ENCODE peak calls at places on chromosomes 1 and 21, in seven cellular contexts. A is HCT116, Y is body of pancreas, T is H1, E is A549, I is esophagus muscularis mucosa, K is spleen. S is an unnamed sample.

GRCh38 chr1:234853906-234854647 is 244.1 kb upstream of the IRF2BP2 start:
- DNase-seq in Y (peak), E (no peak), T (no peak), A (no peak), I (no peak), K (no peak), S (no peak)

GRCh38 chr1:115077286-115077983 is 11.9 kb downstream of the TSPAN2 start:
- DNase-seq in E (no peak), Y (no peak), T (no peak), A (no peak), K (no peak), I (no peak), S (no peak)

GRCh38 chr1:243407284-243408018 is 151.6 kb downstream of the SDCCAG8 start:
- DNase-seq in I (no peak), E (no peak), Y (no peak), A (no peak), T (no peak), K (no peak), S (no peak)

GRCh38 chr1:159892944-159893343 is 7.0 kb downstream of the CFAP45 start:
- DNase-seq in K (no peak), T (no peak), I (no peak), Y (no peak), E (peak), A (no peak), S (no peak)

GRCh38 chr21:38236232-38236631 is 20.6 kb upstream of the KCNJ15 start:
- DNase-seq in Y (no peak), A (no peak), T (no peak), E (no peak), K (no peak), I (no peak), S (no peak)

GRCh38 chr21:22125581-22125980 is 1127.4 kb downstream of the NCAM2 start:
- DNase-seq in K (no peak), T (no peak), Y (no peak), A (no peak), I (no peak), E (no peak), S (no peak)

GRCh38 chr21:44755227-44755626 is 43.9 kb upstream of the TSPEAR start:
- DNase-seq in I (no peak), Y (no peak), T (no peak), E (no peak), K (no peak), A (no peak), S (no peak)

GRCh38 chr21:41369105-41369914 is 7.5 kb downstream of the MX2 start:
- DNase-seq in K (peak), A (no peak), T (no peak), Y (peak), I (no peak), E (no peak), S (no peak)

GRCh38 chr1:235329139-235329808 is 904 bp downstream of the GGPS1 start:
- DNase-seq in T (no peak), E (peak), A (no peak), Y (peak), I (no peak), K (peak), S (no peak)

GRCh38 chr1:24948072-24948827 is 18.2 kb upstream of the RUNX3 start:
- DNase-seq in A (no peak), I (no peak), K (no peak), E (no peak), T (no peak), Y (no peak), S (no peak)
- TF ChIP-seq POLR2A in A (no peak), I (no peak), K (no peak), E (no peak), T (no peak), Y (no peak), S (no peak)

DNA sequence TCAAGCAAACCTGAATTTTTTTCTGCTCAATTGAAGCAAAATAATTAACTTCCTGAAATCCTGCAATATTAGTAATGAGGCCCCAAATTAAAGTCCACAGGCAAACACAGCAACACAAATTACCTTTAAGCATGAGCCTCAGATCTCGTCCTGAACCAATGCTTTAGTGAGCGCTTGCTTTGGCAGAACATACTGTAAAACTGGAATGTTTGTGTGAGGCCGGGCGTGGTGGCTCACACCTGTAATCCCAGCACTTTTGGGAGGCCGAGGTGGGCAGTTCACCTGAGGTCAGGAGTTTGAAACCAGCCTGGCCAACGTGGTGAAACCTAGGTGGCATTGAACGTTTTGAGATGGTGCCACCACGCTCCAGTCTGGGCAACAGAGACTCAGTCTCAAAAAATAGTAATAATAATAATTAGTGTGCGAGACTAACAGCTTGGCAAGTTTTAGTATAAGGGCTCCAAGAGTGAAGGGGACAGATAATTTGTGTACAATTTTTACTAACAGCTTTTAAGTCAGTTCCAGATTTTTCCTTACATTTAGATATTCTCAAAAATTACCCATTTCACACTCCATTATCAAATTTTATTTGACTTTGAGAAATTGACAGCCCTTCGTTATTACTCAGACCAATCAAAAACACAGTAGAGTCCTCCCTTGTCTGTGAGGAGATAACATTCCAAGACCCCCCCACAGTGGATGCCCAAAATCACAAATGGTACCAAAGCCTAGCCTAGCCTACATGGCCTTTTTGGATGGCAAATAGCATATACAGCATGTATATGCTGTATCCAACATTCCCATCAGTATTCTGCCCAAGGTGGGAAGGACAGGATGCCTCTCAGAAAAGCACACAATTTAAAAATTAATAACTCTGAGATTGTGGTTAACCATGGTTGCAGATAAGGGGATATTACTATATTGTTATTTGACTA is 17.6 kb downstream of the SFPQ start:
- DNase-seq in E (no peak), Y (no peak), I (no peak), A (no peak), T (no peak), K (no peak), S (no peak)
- TF ChIP-seq POLR2A in E (no peak), Y (no peak), I (no peak), A (no peak), T (peak), K (no peak), S (no peak)

DNA sequence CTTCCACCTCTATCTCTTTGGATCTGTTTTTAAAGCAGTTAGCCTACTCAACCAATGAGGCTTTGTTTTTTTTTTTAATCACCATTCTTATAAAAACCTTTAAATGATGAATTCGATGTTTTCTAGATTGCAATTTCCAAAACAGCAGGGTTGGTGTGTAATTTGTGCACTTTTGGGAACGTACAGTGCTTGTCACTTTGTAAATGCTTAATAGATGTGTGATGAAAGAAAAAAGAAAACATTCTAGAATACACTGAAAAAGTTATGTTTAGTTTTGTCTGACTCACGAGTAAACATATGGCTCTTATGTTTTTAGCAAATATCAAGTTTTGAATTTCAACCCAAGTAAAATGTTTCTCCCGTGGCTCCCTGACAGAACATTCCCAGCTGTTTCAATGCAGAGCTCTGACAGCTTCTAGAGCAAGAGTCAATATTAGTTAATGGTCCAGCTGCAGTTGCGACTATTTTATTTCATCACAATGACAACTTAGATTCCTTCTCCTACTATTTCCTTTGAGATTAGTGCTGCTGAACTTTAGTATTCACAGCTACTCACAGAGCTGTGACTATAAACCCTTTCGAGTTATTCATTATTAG is 362.5 kb upstream of the ADAMTS5 start:
- DNase-seq in A (no peak), I (no peak), K (no peak), Y (no peak), T (no peak), E (no peak), S (no peak)
- TF ChIP-seq POLR2A in A (no peak), I (no peak), K (no peak), Y (no peak), T (no peak), E (no peak), S (no peak)

DNA sequence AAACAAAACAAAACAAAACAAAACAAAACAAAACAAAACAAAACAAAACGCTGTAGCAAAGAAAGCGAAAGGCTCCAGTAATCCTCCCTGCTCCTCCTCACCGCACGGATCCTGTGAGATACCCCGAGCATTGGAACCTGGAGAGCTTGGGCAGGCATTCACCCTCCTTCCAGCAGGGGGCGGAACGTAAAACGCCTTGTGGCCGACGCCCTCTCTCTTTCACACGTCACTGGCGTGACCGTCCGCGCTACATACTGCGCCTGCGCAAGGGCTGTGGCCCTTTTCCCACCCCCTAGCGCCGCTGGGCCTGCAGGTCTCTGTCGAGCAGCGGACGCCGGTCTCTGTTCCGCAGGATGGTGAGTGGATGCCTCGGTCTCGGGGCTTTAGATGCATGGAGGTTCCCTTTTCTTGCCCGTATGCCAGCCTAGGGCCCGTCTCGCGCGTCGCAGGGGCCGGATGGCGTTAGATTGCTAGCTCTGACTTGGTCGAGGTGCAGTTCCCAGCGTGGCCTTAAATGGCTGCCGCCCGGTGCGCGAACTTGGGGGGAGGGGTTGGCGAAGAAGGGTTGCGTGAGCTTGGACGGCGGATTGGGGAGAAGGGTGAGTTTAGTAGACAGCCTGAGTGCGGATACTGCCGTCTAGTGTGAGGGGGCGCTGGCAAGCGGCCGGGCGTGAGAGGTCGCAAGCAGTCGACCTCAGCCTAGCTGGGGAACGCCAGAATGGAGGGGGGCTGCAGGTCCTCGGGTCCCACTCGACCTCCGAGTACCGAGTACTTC is at the start of gene RPL5:
- DNase-seq in I (peak), A (peak), Y (peak), T (peak), E (peak), K (peak), S (peak)
- TF ChIP-seq POLR2A in I (peak), A (peak), Y (peak), T (peak), E (peak), K (peak), S (peak)

DNA sequence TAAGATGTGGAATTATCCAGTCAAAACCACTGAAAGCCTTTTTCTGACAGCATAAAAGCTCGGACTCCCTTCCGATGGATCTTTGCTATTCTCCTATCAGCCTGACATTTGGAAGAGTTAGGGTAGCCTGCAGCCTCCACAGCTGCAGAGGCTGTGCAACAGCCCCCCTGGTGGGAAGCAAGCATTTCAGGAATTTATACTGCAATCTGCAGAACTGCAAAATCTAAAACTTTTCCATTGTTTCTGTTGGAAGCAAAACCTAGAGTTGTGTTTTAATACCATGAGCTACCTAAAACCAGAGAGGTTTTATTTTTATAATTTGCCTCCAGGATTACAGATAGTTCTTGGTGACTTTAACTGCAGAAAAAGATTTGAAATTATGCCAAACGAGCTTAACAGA is 64.5 kb downstream of the PRDM2 start:
- DNase-seq in K (no peak), A (no peak), I (no peak), T (no peak), E (no peak), Y (no peak), S (no peak)
- TF ChIP-seq POLR2A in K (no peak), A (no peak), I (no peak), T (no peak), E (no peak), Y (no peak), S (no peak)

DNA sequence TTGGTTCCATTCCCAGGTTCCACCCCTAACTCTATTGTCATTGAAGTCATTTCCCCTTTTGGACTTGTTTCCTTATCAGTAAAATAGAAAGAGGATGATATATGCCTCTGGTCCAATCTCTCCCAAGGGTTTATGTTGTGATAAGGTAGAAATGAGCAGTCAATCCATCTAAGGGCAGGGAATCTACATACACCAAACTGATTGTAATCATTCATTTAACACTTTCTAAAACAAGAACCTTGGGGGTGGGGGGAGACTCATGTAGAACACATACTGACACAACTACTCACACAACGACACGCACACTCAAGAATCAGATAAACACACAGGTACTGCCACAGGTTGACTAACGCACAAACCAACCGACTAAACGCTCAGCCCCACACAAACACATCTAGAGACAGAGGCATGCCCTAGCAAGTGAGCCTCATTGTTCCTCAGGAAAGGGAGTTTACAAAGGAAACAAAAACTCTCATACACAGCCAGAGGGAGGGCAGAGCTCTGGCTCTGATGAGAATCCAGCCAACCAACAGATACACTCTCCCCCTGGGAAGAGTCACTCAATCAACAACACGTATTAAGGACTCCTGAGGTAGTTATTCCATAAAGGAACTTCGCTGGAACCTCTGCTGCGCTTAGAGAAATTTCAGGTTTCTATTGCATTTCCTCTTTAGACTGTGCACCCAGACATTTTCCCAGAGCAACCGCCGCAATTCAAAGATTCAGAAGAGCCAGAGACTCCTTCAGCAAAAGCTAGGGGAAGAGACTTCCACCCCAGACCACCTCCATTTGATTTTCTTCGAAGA is 982 bp downstream of the F11R start:
- DNase-seq in T (no peak), E (no peak), K (no peak), Y (no peak), A (no peak), I (no peak), S (no peak)
- TF ChIP-seq POLR2A in T (no peak), E (no peak), K (no peak), Y (no peak), A (no peak), I (no peak), S (no peak)

GRCh38 chr1:116418091-116418830 is 45.2 kb downstream of the ATP1A1 start:
- DNase-seq in Y (peak), A (peak), K (peak), E (peak), T (peak), I (no peak), S (peak)
- TF ChIP-seq POLR2A in Y (peak), A (peak), K (no peak), E (peak), T (peak), I (peak), S (peak)

GRCh38 chr1:190439447-190439846 is 38.2 kb downstream of the BRINP3 start:
- DNase-seq in A (no peak), K (no peak), Y (no peak), E (no peak), T (no peak), I (no peak), S (no peak)

DNA sequence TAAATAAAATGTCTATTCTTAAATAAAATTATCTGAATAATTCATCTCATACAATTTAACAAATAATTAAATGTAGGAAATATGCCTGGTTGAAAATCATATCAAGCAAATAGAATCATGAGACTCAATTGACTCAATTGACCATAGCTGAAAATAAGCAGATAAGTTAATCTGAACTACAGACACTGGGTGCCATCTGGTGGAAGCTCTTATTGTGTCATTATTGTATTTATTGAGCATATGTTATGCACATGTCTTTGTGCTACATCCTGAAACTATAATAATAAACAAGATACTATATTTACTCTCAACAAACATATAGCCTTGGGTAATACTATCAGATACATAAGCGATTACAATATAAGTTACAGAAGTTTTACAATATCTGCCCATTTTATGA is 41.0 kb downstream of the BRINP3 start:
- DNase-seq in T (no peak), A (peak), Y (no peak), I (no peak), K (no peak), E (peak), S (no peak)
- TF ChIP-seq POLR2A in T (no peak), A (no peak), Y (no peak), I (no peak), K (no peak), E (no peak), S (no peak)

GRCh38 chr21:30620080-30620479 is 347 bp upstream of the KRTAP20-4 start:
- DNase-seq in A (no peak), I (no peak), E (no peak), T (no peak), Y (no peak), K (no peak), S (no peak)

GRCh38 chr21:30623362-30623761 is 2.9 kb downstream of the KRTAP20-4 start:
- DNase-seq in I (no peak), K (no peak), Y (no peak), E (no peak), T (no peak), A (no peak), S (no peak)

GRCh38 chr21:30625449-30625848 is 5.0 kb downstream of the KRTAP20-4 start:
- DNase-seq in T (no peak), E (no peak), K (no peak), Y (no peak), I (no peak), A (no peak), S (no peak)

GRCh38 chr21:30616125-30616524 is at the start of gene KRTAP20-1:
- DNase-seq in Y (no peak), I (no peak), A (no peak), T (no peak), E (no peak), K (no peak), S (no peak)

GRCh38 chr21:30620522-30620921 is at the start of gene KRTAP20-4:
- DNase-seq in A (no peak), I (no peak), K (no peak), Y (no peak), T (no peak), E (no peak), S (no peak)
- TF ChIP-seq POLR2A in A (no peak), I (no peak), K (no peak), Y (no peak), T (no peak), E (no peak), S (no peak)

S was measured in H54.